ENCODE peak calls at places on chromosomes 3 and 15, in ten cellular contexts. One of them, this sample, is unnamed.

GRCh38 chr15:79322306-79322705 is 11.4 kb downstream of the TMED3 start:
- DNase-seq in mesenchymal stem cell: no peak
- DNase-seq in LNCaP clone FGC: no peak
- DNase-seq in sigmoid colon: no peak
- DNase-seq in bronchial epithelial cell: no peak
- DNase-seq in stomach: no peak
- DNase-seq in mesendoderm: no peak
- DNase-seq in CD4-positive, alpha-beta memory T cell: no peak
- DNase-seq in ascending aorta: no peak
- DNase-seq in HFF-Myc: no peak
- DNase-seq in this sample: no peak

GRCh38 chr15:68790910-68791309 is 29.8 kb downstream of the ANP32A start:
- DNase-seq in sigmoid colon: no peak
- DNase-seq in mesenchymal stem cell: no peak
- DNase-seq in ascending aorta: no peak
- DNase-seq in mesendoderm: no peak
- DNase-seq in stomach: no peak
- DNase-seq in LNCaP clone FGC: no peak
- DNase-seq in CD4-positive, alpha-beta memory T cell: no peak
- DNase-seq in bronchial epithelial cell: no peak
- DNase-seq in HFF-Myc: no peak
- DNase-seq in this sample: no peak

GRCh38 chr3:13192471-13193213 is 119.4 kb upstream of the IQSEC1 start:
- DNase-seq in CD4-positive, alpha-beta memory T cell: no peak
- DNase-seq in stomach: no peak
- DNase-seq in HFF-Myc: no peak
- DNase-seq in ascending aorta: no peak
- DNase-seq in LNCaP clone FGC: no peak
- DNase-seq in bronchial epithelial cell: no peak
- DNase-seq in mesendoderm: peak
- DNase-seq in sigmoid colon: peak
- DNase-seq in mesenchymal stem cell: peak
- DNase-seq in this sample: no peak

GRCh38 chr15:68672781-68673205 is 94.0 kb downstream of the CORO2B start:
- DNase-seq in mesenchymal stem cell: no peak
- DNase-seq in mesendoderm: peak
- DNase-seq in HFF-Myc: no peak
- DNase-seq in sigmoid colon: peak
- DNase-seq in ascending aorta: no peak
- DNase-seq in stomach: no peak
- DNase-seq in CD4-positive, alpha-beta memory T cell: no peak
- DNase-seq in LNCaP clone FGC: no peak
- DNase-seq in bronchial epithelial cell: no peak
- DNase-seq in this sample: no peak

GRCh38 chr3:177410734-177411133 is 213.5 kb upstream of the TBL1XR1 start:
- DNase-seq in ascending aorta: no peak
- DNase-seq in mesenchymal stem cell: no peak
- DNase-seq in bronchial epithelial cell: no peak
- DNase-seq in CD4-positive, alpha-beta memory T cell: peak
- DNase-seq in mesendoderm: no peak
- DNase-seq in sigmoid colon: no peak
- DNase-seq in HFF-Myc: no peak
- DNase-seq in stomach: peak
- DNase-seq in LNCaP clone FGC: peak
- DNase-seq in this sample: peak

GRCh38 chr15:68812069-68812468 is 8.6 kb downstream of the ANP32A start:
- DNase-seq in CD4-positive, alpha-beta memory T cell: no peak
- DNase-seq in mesenchymal stem cell: no peak
- DNase-seq in mesendoderm: no peak
- DNase-seq in HFF-Myc: no peak
- DNase-seq in ascending aorta: no peak
- DNase-seq in LNCaP clone FGC: no peak
- DNase-seq in sigmoid colon: no peak
- DNase-seq in bronchial epithelial cell: no peak
- DNase-seq in stomach: no peak
- DNase-seq in this sample: no peak

GRCh38 chr3:11128682-11129632 is 25.3 kb upstream of the HRH1 start:
- DNase-seq in mesendoderm: no peak
- DNase-seq in bronchial epithelial cell: peak
- DNase-seq in mesenchymal stem cell: no peak
- DNase-seq in stomach: no peak
- DNase-seq in ascending aorta: no peak
- DNase-seq in CD4-positive, alpha-beta memory T cell: no peak
- DNase-seq in sigmoid colon: no peak
- DNase-seq in HFF-Myc: no peak
- DNase-seq in LNCaP clone FGC: no peak
- DNase-seq in this sample: no peak

GRCh38 chr3:177080122-177080521 is 117.2 kb downstream of the TBL1XR1 start:
- DNase-seq in LNCaP clone FGC: no peak
- DNase-seq in HFF-Myc: no peak
- DNase-seq in CD4-positive, alpha-beta memory T cell: no peak
- DNase-seq in sigmoid colon: no peak
- DNase-seq in stomach: no peak
- DNase-seq in ascending aorta: no peak
- DNase-seq in mesendoderm: no peak
- DNase-seq in mesenchymal stem cell: no peak
- DNase-seq in bronchial epithelial cell: no peak
- DNase-seq in this sample: no peak

GRCh38 chr3:13022348-13023250 is 50.6 kb downstream of the IQSEC1 start:
- DNase-seq in LNCaP clone FGC: no peak
- DNase-seq in mesenchymal stem cell: peak
- DNase-seq in bronchial epithelial cell: no peak
- DNase-seq in mesendoderm: peak
- DNase-seq in HFF-Myc: peak
- DNase-seq in sigmoid colon: peak
- DNase-seq in stomach: peak
- DNase-seq in CD4-positive, alpha-beta memory T cell: no peak
- DNase-seq in ascending aorta: peak
- DNase-seq in this sample: no peak

GRCh38 chr15:72198410-72199270 is 1.1 kb upstream of the GRAMD2A start:
- DNase-seq in mesendoderm: no peak
- DNase-seq in sigmoid colon: no peak
- DNase-seq in bronchial epithelial cell: no peak
- DNase-seq in CD4-positive, alpha-beta memory T cell: peak
- DNase-seq in LNCaP clone FGC: no peak
- DNase-seq in mesenchymal stem cell: no peak
- DNase-seq in stomach: no peak
- DNase-seq in ascending aorta: no peak
- DNase-seq in HFF-Myc: no peak
- DNase-seq in this sample: no peak
- H3K4me3 ChIP-seq in mesendoderm: no peak
- H3K4me3 ChIP-seq in sigmoid colon: no peak
- H3K4me3 ChIP-seq in bronchial epithelial cell: no peak
- H3K4me3 ChIP-seq in CD4-positive, alpha-beta memory T cell: no peak
- H3K4me3 ChIP-seq in LNCaP clone FGC: no peak
- H3K4me3 ChIP-seq in mesenchymal stem cell: no peak
- H3K4me3 ChIP-seq in stomach: no peak
- H3K4me3 ChIP-seq in ascending aorta: no peak
- H3K4me3 ChIP-seq in HFF-Myc: no peak
- H3K4me3 ChIP-seq in this sample: no peak

GRCh38 chr3:69864751-69865150 is 125.5 kb downstream of the MITF start:
- DNase-seq in stomach: no peak
- DNase-seq in LNCaP clone FGC: no peak
- DNase-seq in mesenchymal stem cell: no peak
- DNase-seq in HFF-Myc: no peak
- DNase-seq in mesendoderm: no peak
- DNase-seq in sigmoid colon: no peak
- DNase-seq in bronchial epithelial cell: no peak
- DNase-seq in ascending aorta: no peak
- DNase-seq in CD4-positive, alpha-beta memory T cell: no peak
- DNase-seq in this sample: no peak

GRCh38 chr3:69867941-69868505 is 128.8 kb downstream of the MITF start:
- DNase-seq in LNCaP clone FGC: no peak
- DNase-seq in sigmoid colon: no peak
- DNase-seq in bronchial epithelial cell: no peak
- DNase-seq in ascending aorta: no peak
- DNase-seq in HFF-Myc: no peak
- DNase-seq in stomach: no peak
- DNase-seq in mesenchymal stem cell: peak
- DNase-seq in mesendoderm: no peak
- DNase-seq in CD4-positive, alpha-beta memory T cell: no peak
- DNase-seq in this sample: no peak

GRCh38 chr3:69864141-69864540 is 124.9 kb downstream of the MITF start:
- DNase-seq in bronchial epithelial cell: peak
- DNase-seq in stomach: no peak
- DNase-seq in sigmoid colon: no peak
- DNase-seq in CD4-positive, alpha-beta memory T cell: no peak
- DNase-seq in HFF-Myc: no peak
- DNase-seq in ascending aorta: no peak
- DNase-seq in mesenchymal stem cell: no peak
- DNase-seq in LNCaP clone FGC: no peak
- DNase-seq in mesendoderm: no peak
- DNase-seq in this sample: no peak

GRCh38 chr3:69866988-69867720 is 127.9 kb downstream of the MITF start:
- DNase-seq in CD4-positive, alpha-beta memory T cell: no peak
- DNase-seq in mesendoderm: peak
- DNase-seq in HFF-Myc: no peak
- DNase-seq in sigmoid colon: no peak
- DNase-seq in mesenchymal stem cell: peak
- DNase-seq in bronchial epithelial cell: peak
- DNase-seq in ascending aorta: no peak
- DNase-seq in LNCaP clone FGC: no peak
- DNase-seq in stomach: no peak
- DNase-seq in this sample: no peak

GRCh38 chr3:69865920-69866679 is 126.8 kb downstream of the MITF start:
- DNase-seq in HFF-Myc: no peak
- DNase-seq in mesenchymal stem cell: peak
- DNase-seq in mesendoderm: peak
- DNase-seq in stomach: peak
- DNase-seq in CD4-positive, alpha-beta memory T cell: no peak
- DNase-seq in LNCaP clone FGC: peak
- DNase-seq in sigmoid colon: peak
- DNase-seq in ascending aorta: no peak
- DNase-seq in bronchial epithelial cell: peak
- DNase-seq in this sample: no peak
- H3K4me3 ChIP-seq in HFF-Myc: no peak
- H3K4me3 ChIP-seq in mesenchymal stem cell: no peak
- H3K4me3 ChIP-seq in mesendoderm: no peak
- H3K4me3 ChIP-seq in stomach: peak
- H3K4me3 ChIP-seq in CD4-positive, alpha-beta memory T cell: no peak
- H3K4me3 ChIP-seq in LNCaP clone FGC: no peak
- H3K4me3 ChIP-seq in sigmoid colon: peak
- H3K4me3 ChIP-seq in ascending aorta: no peak
- H3K4me3 ChIP-seq in bronchial epithelial cell: peak
- H3K4me3 ChIP-seq in this sample: no peak

GRCh38 chr15:89364741-89365450 is 30.3 kb upstream of the POLG start:
- DNase-seq in CD4-positive, alpha-beta memory T cell: no peak
- DNase-seq in sigmoid colon: no peak
- DNase-seq in ascending aorta: no peak
- DNase-seq in LNCaP clone FGC: no peak
- DNase-seq in HFF-Myc: no peak
- DNase-seq in mesendoderm: no peak
- DNase-seq in stomach: no peak
- DNase-seq in bronchial epithelial cell: no peak
- DNase-seq in mesenchymal stem cell: no peak
- DNase-seq in this sample: no peak

GRCh38 chr15:89363133-89363532 is 28.5 kb upstream of the POLG start:
- DNase-seq in CD4-positive, alpha-beta memory T cell: no peak
- DNase-seq in mesenchymal stem cell: no peak
- DNase-seq in HFF-Myc: no peak
- DNase-seq in LNCaP clone FGC: no peak
- DNase-seq in sigmoid colon: no peak
- DNase-seq in mesendoderm: no peak
- DNase-seq in ascending aorta: no peak
- DNase-seq in bronchial epithelial cell: no peak
- DNase-seq in stomach: no peak
- DNase-seq in this sample: no peak

GRCh38 chr15:89362203-89363101 is 27.8 kb upstream of the POLG start:
- DNase-seq in ascending aorta: no peak
- DNase-seq in bronchial epithelial cell: no peak
- DNase-seq in sigmoid colon: no peak
- DNase-seq in HFF-Myc: no peak
- DNase-seq in stomach: no peak
- DNase-seq in mesenchymal stem cell: no peak
- DNase-seq in mesendoderm: no peak
- DNase-seq in CD4-positive, alpha-beta memory T cell: no peak
- DNase-seq in LNCaP clone FGC: no peak
- DNase-seq in this sample: no peak

GRCh38 chr15:89364341-89364740 is 29.7 kb upstream of the POLG start:
- DNase-seq in CD4-positive, alpha-beta memory T cell: no peak
- DNase-seq in bronchial epithelial cell: no peak
- DNase-seq in stomach: no peak
- DNase-seq in mesenchymal stem cell: no peak
- DNase-seq in LNCaP clone FGC: no peak
- DNase-seq in sigmoid colon: no peak
- DNase-seq in ascending aorta: peak
- DNase-seq in HFF-Myc: no peak
- DNase-seq in mesendoderm: no peak
- DNase-seq in this sample: no peak

DNA sequence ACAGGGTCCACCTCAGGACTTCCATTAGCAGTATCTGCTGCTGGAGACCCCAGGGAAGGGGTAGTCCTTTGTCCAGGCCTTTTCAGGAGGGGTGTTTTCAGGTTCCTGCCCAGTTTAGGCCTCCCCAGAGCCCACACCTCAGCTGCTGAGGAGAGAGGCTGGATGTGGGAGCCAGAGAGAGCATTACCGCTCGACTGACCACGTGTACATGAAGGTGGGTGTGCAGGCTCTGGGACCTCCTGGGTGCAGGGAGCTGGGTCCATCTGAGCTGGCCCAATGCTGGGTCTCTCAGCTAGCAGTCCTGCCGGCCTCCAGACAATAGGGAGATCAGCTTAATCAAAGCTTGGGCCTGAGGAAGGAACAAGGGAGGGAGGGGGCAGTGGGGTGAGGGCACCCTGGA is 29.1 kb upstream of the POLG start:
- DNase-seq in bronchial epithelial cell: no peak
- DNase-seq in ascending aorta: no peak
- DNase-seq in sigmoid colon: no peak
- DNase-seq in LNCaP clone FGC: no peak
- DNase-seq in HFF-Myc: no peak
- DNase-seq in mesendoderm: no peak
- DNase-seq in mesenchymal stem cell: no peak
- DNase-seq in CD4-positive, alpha-beta memory T cell: no peak
- DNase-seq in stomach: no peak
- DNase-seq in this sample: no peak
- H3K4me3 ChIP-seq in bronchial epithelial cell: no peak
- H3K4me3 ChIP-seq in ascending aorta: no peak
- H3K4me3 ChIP-seq in sigmoid colon: no peak
- H3K4me3 ChIP-seq in LNCaP clone FGC: no peak
- H3K4me3 ChIP-seq in HFF-Myc: no peak
- H3K4me3 ChIP-seq in mesendoderm: no peak
- H3K4me3 ChIP-seq in mesenchymal stem cell: no peak
- H3K4me3 ChIP-seq in CD4-positive, alpha-beta memory T cell: no peak
- H3K4me3 ChIP-seq in stomach: no peak
- H3K4me3 ChIP-seq in this sample: no peak

DNA sequence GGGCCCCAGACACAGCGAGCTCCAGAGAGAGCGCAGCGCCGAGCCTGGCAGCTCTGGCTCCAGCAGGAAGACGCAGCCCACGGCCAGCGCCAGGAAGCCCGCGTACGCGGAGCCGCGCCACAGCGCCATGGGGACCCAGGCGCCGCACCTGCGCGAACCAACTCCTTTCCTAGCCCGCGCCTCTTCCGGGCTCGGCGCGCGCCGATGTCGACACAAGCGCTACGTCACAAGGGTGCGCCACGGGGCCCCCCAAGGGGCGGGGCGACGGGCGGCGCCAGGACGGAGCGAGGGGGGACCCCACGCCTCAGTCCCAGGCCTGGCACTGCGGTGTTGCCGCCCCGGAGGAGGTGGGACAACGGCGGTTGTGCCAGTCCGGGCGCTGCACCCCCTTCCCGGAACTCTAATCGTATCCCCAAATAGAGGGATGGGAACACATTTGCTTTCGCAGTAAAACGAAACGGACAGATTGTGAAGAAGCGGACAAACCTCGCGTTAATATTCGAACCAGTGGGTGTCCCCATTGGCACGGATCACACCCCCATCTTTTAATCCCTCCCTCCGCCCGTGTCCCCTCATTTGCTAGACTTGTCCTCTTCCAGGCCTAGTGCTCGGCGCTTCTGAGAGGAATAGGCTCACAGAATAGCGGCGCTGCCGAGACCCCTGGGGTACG is at the start of gene ADPGK:
- DNase-seq in LNCaP clone FGC: peak
- DNase-seq in HFF-Myc: peak
- DNase-seq in ascending aorta: peak
- DNase-seq in stomach: peak
- DNase-seq in sigmoid colon: peak
- DNase-seq in CD4-positive, alpha-beta memory T cell: peak
- DNase-seq in mesendoderm: peak
- DNase-seq in mesenchymal stem cell: peak
- DNase-seq in bronchial epithelial cell: peak
- DNase-seq in this sample: peak
- H3K4me3 ChIP-seq in LNCaP clone FGC: peak
- H3K4me3 ChIP-seq in HFF-Myc: peak
- H3K4me3 ChIP-seq in ascending aorta: peak
- H3K4me3 ChIP-seq in stomach: peak
- H3K4me3 ChIP-seq in sigmoid colon: peak
- H3K4me3 ChIP-seq in CD4-positive, alpha-beta memory T cell: peak
- H3K4me3 ChIP-seq in mesendoderm: peak
- H3K4me3 ChIP-seq in mesenchymal stem cell: peak
- H3K4me3 ChIP-seq in bronchial epithelial cell: peak
- H3K4me3 ChIP-seq in this sample: peak

This sample was measured in Jurkat, Clone E6-1.